ENCODE peak calls at places on chromosomes 11 and 22, in nine cellular contexts. One of them, this sample, is unnamed.

GRCh38 chr22:36846271-36846670 is 14.5 kb upstream of the NCF4 start:
- DNase-seq in lung microvascular endothelial cell: no peak
- DNase-seq in HT1080: no peak
- DNase-seq in stimulated activated CD4-positive, alpha-beta T cell treated with anti-CD3 and anti-CD28 coated beads, Interleukin-1b, Interleukin-23, amount 100 ng/mL, for 48 hours: no peak
- DNase-seq in Right ventricle myocardium superior: no peak
- DNase-seq in T-helper 1 cell: no peak
- DNase-seq in colonic mucosa: no peak
- DNase-seq in chondrocyte: no peak
- DNase-seq in GM23338: no peak
- DNase-seq in this sample: no peak

GRCh38 chr11:35272391-35272821 is 133.4 kb downstream of the CD44 start:
- DNase-seq in HT1080: no peak
- DNase-seq in chondrocyte: no peak
- DNase-seq in Right ventricle myocardium superior: no peak
- DNase-seq in GM23338: no peak
- DNase-seq in colonic mucosa: no peak
- DNase-seq in T-helper 1 cell: peak
- DNase-seq in lung microvascular endothelial cell: no peak
- DNase-seq in stimulated activated CD4-positive, alpha-beta T cell treated with anti-CD3 and anti-CD28 coated beads, Interleukin-1b, Interleukin-23, amount 100 ng/mL, for 48 hours: peak
- DNase-seq in this sample: no peak

GRCh38 chr11:99162819-99163218 is 142.1 kb downstream of the CNTN5 start:
- DNase-seq in HT1080: no peak
- DNase-seq in Right ventricle myocardium superior: no peak
- DNase-seq in chondrocyte: no peak
- DNase-seq in T-helper 1 cell: no peak
- DNase-seq in GM23338: no peak
- DNase-seq in stimulated activated CD4-positive, alpha-beta T cell treated with anti-CD3 and anti-CD28 coated beads, Interleukin-1b, Interleukin-23, amount 100 ng/mL, for 48 hours: no peak
- DNase-seq in lung microvascular endothelial cell: no peak
- DNase-seq in colonic mucosa: no peak
- DNase-seq in this sample: no peak

GRCh38 chr22:26585104-26585790 is 4.7 kb downstream of the TPST2 start:
- DNase-seq in colonic mucosa: no peak
- DNase-seq in T-helper 1 cell: no peak
- DNase-seq in Right ventricle myocardium superior: peak
- DNase-seq in HT1080: peak
- DNase-seq in chondrocyte: peak
- DNase-seq in stimulated activated CD4-positive, alpha-beta T cell treated with anti-CD3 and anti-CD28 coated beads, Interleukin-1b, Interleukin-23, amount 100 ng/mL, for 48 hours: no peak
- DNase-seq in lung microvascular endothelial cell: peak
- DNase-seq in GM23338: no peak
- DNase-seq in this sample: peak

GRCh38 chr11:27158763-27159679 is 118.4 kb downstream of the BBOX1 start:
- DNase-seq in Right ventricle myocardium superior: no peak
- DNase-seq in T-helper 1 cell: no peak
- DNase-seq in colonic mucosa: peak
- DNase-seq in chondrocyte: no peak
- DNase-seq in stimulated activated CD4-positive, alpha-beta T cell treated with anti-CD3 and anti-CD28 coated beads, Interleukin-1b, Interleukin-23, amount 100 ng/mL, for 48 hours: no peak
- DNase-seq in HT1080: peak
- DNase-seq in lung microvascular endothelial cell: peak
- DNase-seq in GM23338: peak
- DNase-seq in this sample: peak

GRCh38 chr11:30585067-30585891 is 874 bp downstream of the MPPED2 start:
- DNase-seq in GM23338: peak
- DNase-seq in HT1080: no peak
- DNase-seq in T-helper 1 cell: no peak
- DNase-seq in colonic mucosa: no peak
- DNase-seq in stimulated activated CD4-positive, alpha-beta T cell treated with anti-CD3 and anti-CD28 coated beads, Interleukin-1b, Interleukin-23, amount 100 ng/mL, for 48 hours: no peak
- DNase-seq in lung microvascular endothelial cell: no peak
- DNase-seq in chondrocyte: peak
- DNase-seq in Right ventricle myocardium superior: peak
- DNase-seq in this sample: no peak

GRCh38 chr11:57251491-57252104 is 14.5 kb upstream of the APLNR start:
- DNase-seq in GM23338: no peak
- DNase-seq in stimulated activated CD4-positive, alpha-beta T cell treated with anti-CD3 and anti-CD28 coated beads, Interleukin-1b, Interleukin-23, amount 100 ng/mL, for 48 hours: no peak
- DNase-seq in lung microvascular endothelial cell: peak
- DNase-seq in chondrocyte: no peak
- DNase-seq in colonic mucosa: no peak
- DNase-seq in Right ventricle myocardium superior: peak
- DNase-seq in HT1080: peak
- DNase-seq in T-helper 1 cell: no peak
- DNase-seq in this sample: peak

GRCh38 chr22:28018461-28018927 is 99.4 kb upstream of the PITPNB start:
- DNase-seq in colonic mucosa: no peak
- DNase-seq in GM23338: no peak
- DNase-seq in HT1080: no peak
- DNase-seq in lung microvascular endothelial cell: no peak
- DNase-seq in T-helper 1 cell: no peak
- DNase-seq in chondrocyte: peak
- DNase-seq in Right ventricle myocardium superior: no peak
- DNase-seq in stimulated activated CD4-positive, alpha-beta T cell treated with anti-CD3 and anti-CD28 coated beads, Interleukin-1b, Interleukin-23, amount 100 ng/mL, for 48 hours: no peak
- DNase-seq in this sample: no peak

GRCh38 chr11:126992065-126992803 is 8.3 kb downstream of the KIRREL3 start:
- DNase-seq in lung microvascular endothelial cell: no peak
- DNase-seq in HT1080: peak
- DNase-seq in colonic mucosa: no peak
- DNase-seq in Right ventricle myocardium superior: no peak
- DNase-seq in stimulated activated CD4-positive, alpha-beta T cell treated with anti-CD3 and anti-CD28 coated beads, Interleukin-1b, Interleukin-23, amount 100 ng/mL, for 48 hours: no peak
- DNase-seq in T-helper 1 cell: no peak
- DNase-seq in GM23338: no peak
- DNase-seq in chondrocyte: no peak
- DNase-seq in this sample: no peak

GRCh38 chr11:122099345-122100045 is 16.5 kb downstream of the BLID start:
- DNase-seq in lung microvascular endothelial cell: peak
- DNase-seq in colonic mucosa: no peak
- DNase-seq in Right ventricle myocardium superior: no peak
- DNase-seq in HT1080: no peak
- DNase-seq in stimulated activated CD4-positive, alpha-beta T cell treated with anti-CD3 and anti-CD28 coated beads, Interleukin-1b, Interleukin-23, amount 100 ng/mL, for 48 hours: no peak
- DNase-seq in chondrocyte: no peak
- DNase-seq in GM23338: no peak
- DNase-seq in T-helper 1 cell: no peak
- DNase-seq in this sample: no peak

GRCh38 chr22:50563410-50564160 is 866 bp upstream of the SYCE3 start:
- DNase-seq in colonic mucosa: no peak
- DNase-seq in stimulated activated CD4-positive, alpha-beta T cell treated with anti-CD3 and anti-CD28 coated beads, Interleukin-1b, Interleukin-23, amount 100 ng/mL, for 48 hours: no peak
- DNase-seq in Right ventricle myocardium superior: peak
- DNase-seq in T-helper 1 cell: no peak
- DNase-seq in HT1080: no peak
- DNase-seq in lung microvascular endothelial cell: no peak
- DNase-seq in chondrocyte: no peak
- DNase-seq in GM23338: peak
- DNase-seq in this sample: no peak

GRCh38 chr22:30116362-30117117 is 36.3 kb downstream of the HORMAD2 start:
- DNase-seq in colonic mucosa: no peak
- DNase-seq in lung microvascular endothelial cell: no peak
- DNase-seq in chondrocyte: no peak
- DNase-seq in stimulated activated CD4-positive, alpha-beta T cell treated with anti-CD3 and anti-CD28 coated beads, Interleukin-1b, Interleukin-23, amount 100 ng/mL, for 48 hours: no peak
- DNase-seq in HT1080: peak
- DNase-seq in GM23338: no peak
- DNase-seq in T-helper 1 cell: no peak
- DNase-seq in Right ventricle myocardium superior: no peak
- DNase-seq in this sample: peak

GRCh38 chr11:110093407-110094297 is 460 bp downstream of the ZC3H12C start:
- DNase-seq in chondrocyte: peak
- DNase-seq in Right ventricle myocardium superior: peak
- DNase-seq in lung microvascular endothelial cell: peak
- DNase-seq in T-helper 1 cell: no peak
- DNase-seq in colonic mucosa: peak
- DNase-seq in GM23338: peak
- DNase-seq in HT1080: peak
- DNase-seq in stimulated activated CD4-positive, alpha-beta T cell treated with anti-CD3 and anti-CD28 coated beads, Interleukin-1b, Interleukin-23, amount 100 ng/mL, for 48 hours: no peak
- DNase-seq in this sample: peak

GRCh38 chr11:123231263-123231662 is 36.2 kb upstream of the CLMP start:
- DNase-seq in T-helper 1 cell: no peak
- DNase-seq in HT1080: no peak
- DNase-seq in GM23338: no peak
- DNase-seq in colonic mucosa: no peak
- DNase-seq in Right ventricle myocardium superior: no peak
- DNase-seq in lung microvascular endothelial cell: no peak
- DNase-seq in chondrocyte: no peak
- DNase-seq in stimulated activated CD4-positive, alpha-beta T cell treated with anti-CD3 and anti-CD28 coated beads, Interleukin-1b, Interleukin-23, amount 100 ng/mL, for 48 hours: no peak
- DNase-seq in this sample: no peak

GRCh38 chr11:107857550-107858216 is 904 bp downstream of the SLC35F2 start:
- DNase-seq in Right ventricle myocardium superior: no peak
- DNase-seq in chondrocyte: no peak
- DNase-seq in colonic mucosa: peak
- DNase-seq in GM23338: no peak
- DNase-seq in lung microvascular endothelial cell: peak
- DNase-seq in HT1080: no peak
- DNase-seq in stimulated activated CD4-positive, alpha-beta T cell treated with anti-CD3 and anti-CD28 coated beads, Interleukin-1b, Interleukin-23, amount 100 ng/mL, for 48 hours: no peak
- DNase-seq in T-helper 1 cell: no peak
- DNase-seq in this sample: peak

GRCh38 chr11:68338041-68338800 is 25.8 kb downstream of the LRP5 start:
- DNase-seq in lung microvascular endothelial cell: no peak
- DNase-seq in GM23338: no peak
- DNase-seq in chondrocyte: no peak
- DNase-seq in HT1080: no peak
- DNase-seq in colonic mucosa: no peak
- DNase-seq in Right ventricle myocardium superior: peak
- DNase-seq in T-helper 1 cell: no peak
- DNase-seq in stimulated activated CD4-positive, alpha-beta T cell treated with anti-CD3 and anti-CD28 coated beads, Interleukin-1b, Interleukin-23, amount 100 ng/mL, for 48 hours: no peak
- DNase-seq in this sample: no peak